ENCODE peak calls at places on chromosome 16, in four cellular contexts. F, L, K and A are unnamed samples.

GRCh38 chr16:53541326-53541725 is 38.3 kb upstream of the AKTIP start:
- DNase-seq in F (no peak), L (no peak), K (no peak), A (no peak)

GRCh38 chr16:84042879-84043485 is 387 bp upstream of the SLC38A8 start:
- DNase-seq in F (no peak), L (no peak), K (no peak), A (no peak)

GRCh38 chr16:57307365-57307764 is 22.9 kb upstream of the PLLP start:
- DNase-seq in F (no peak), L (no peak), K (no peak), A (no peak)

GRCh38 chr16:17835118-17835949 is 364.6 kb upstream of the XYLT1 start:
- DNase-seq in F (no peak), L (no peak), K (no peak), A (no peak)

GRCh38 chr16:10497132-10498088 is 83.0 kb downstream of the EMP2 start:
- DNase-seq in F (no peak), L (no peak), K (no peak), A (no peak)

GRCh38 chr16:31331141-31331764 is 23.7 kb upstream of the ITGAX start:
- DNase-seq in F (no peak), L (peak), K (no peak), A (no peak)

GRCh38 chr16:70677499-70678120 is 8.2 kb downstream of the MTSS2 start:
- DNase-seq in F (no peak), L (no peak), K (no peak), A (no peak)

GRCh38 chr16:79651363-79651762 is 50.8 kb upstream of the MAF start:
- DNase-seq in F (peak), L (no peak), K (peak), A (peak)

GRCh38 chr16:4859900-4860255 is 12.6 kb downstream of the UBN1 start:
- DNase-seq in F (no peak), L (no peak), K (no peak), A (no peak)

GRCh38 chr16:48687421-48688038 is 77.5 kb upstream of the N4BP1 start:
- DNase-seq in F (peak), L (peak), K (peak), A (peak)

GRCh38 chr16:12719972-12720371 is 83.7 kb downstream of the CPPED1 start:
- DNase-seq in F (no peak), L (no peak), K (peak), A (peak)

GRCh38 chr16:49822649-49823370 is 33.1 kb downstream of the ZNF423 start:
- DNase-seq in F (no peak), L (no peak), K (no peak), A (no peak)

GRCh38 chr16:68190745-68191510 is 45.0 kb downstream of the ESRP2 start:
- DNase-seq in F (no peak), L (no peak), K (peak), A (peak)

GRCh38 chr16:10447289-10447688 is 61.4 kb downstream of the ATF7IP2 start:
- DNase-seq in F (no peak), L (no peak), K (no peak), A (no peak)

GRCh38 chr16:73228649-73229048 is 180.7 kb upstream of the ZFHX3 start:
- DNase-seq in F (peak), L (no peak), K (no peak), A (no peak)

GRCh38 chr16:79328327-79329162 is 272.0 kb downstream of the MAF start:
- DNase-seq in F (no peak), L (no peak), K (no peak), A (no peak)

GRCh38 chr16:64864232-64864803 is 257.5 kb downstream of the CDH11 start:
- DNase-seq in F (peak), L (no peak), K (no peak), A (no peak)

GRCh38 chr16:84704253-84704652 is 4.5 kb downstream of the USP10 start:
- DNase-seq in F (no peak), L (no peak), K (no peak), A (no peak)

GRCh38 chr16:86643661-86644060 is 65.3 kb downstream of the FOXL1 start:
- DNase-seq in F (no peak), L (no peak), K (no peak), A (no peak)

GRCh38 chr16:57764341-57765159 is 29.0 kb downstream of the KATNB1 start:
- DNase-seq in F (peak), L (no peak), K (no peak), A (no peak)